ENCODE peak calls at places on chromosome 19, in six cellular contexts. E, G, T, A, S and V are unnamed samples.

GRCh38 chr19:2230807-2231533 is 5.2 kb downstream of the PLEKHJ1 start:
- DNase-seq in S (no peak), E (no peak), T (no peak), A (peak; percentile 87), G (no peak), V (no peak)

GRCh38 chr19:33518541-33518940 is 3.0 kb downstream of the PEPD start:
- DNase-seq in G (no peak), S (no peak), A (no peak), E (no peak), T (no peak), V (no peak)

GRCh38 chr19:2081873-2082810 is 14.0 kb downstream of the MOB3A start:
- DNase-seq in G (no peak), E (no peak), T (peak; percentile 74), S (no peak), A (peak; percentile 62), V (no peak)

GRCh38 chr19:4217429-4218264 is 11.7 kb upstream of the EBI3 start:
- DNase-seq in S (no peak), E (no peak), A (no peak), G (no peak), T (no peak), V (no peak)

GRCh38 chr19:45515081-45515624 is 7.9 kb downstream of the VASP start:
- DNase-seq in G (no peak), A (peak; percentile 62), T (peak; percentile 23), E (no peak), S (peak; percentile 58), V (no peak)

GRCh38 chr19:29121684-29122083 is 91.3 kb downstream of the UQCRFS1 start:
- DNase-seq in G (no peak), T (no peak), E (peak; percentile 49), A (no peak), S (no peak), V (no peak)

GRCh38 chr19:34241513-34242337 is 12.6 kb upstream of the GARRE1 start:
- DNase-seq in T (no peak), G (no peak), A (peak; percentile 57), S (no peak), E (peak; percentile 88), V (no peak)

GRCh38 chr19:12782174-12782423 is 6.7 kb upstream of the HOOK2 start:
- DNase-seq in S (no peak), E (no peak), A (no peak), G (peak; percentile 67), T (peak; percentile 98), V (no peak)

GRCh38 chr19:3599776-3600183 is 6.9 kb downstream of the TBXA2R start:
- DNase-seq in E (peak; percentile 46), S (no peak), T (no peak), A (no peak), G (no peak), V (no peak)

GRCh38 chr19:3095375-3096191 is 1.4 kb downstream of the GNA11 start:
- DNase-seq in S (no peak), A (peak; percentile 57), G (no peak), E (peak; percentile 88), T (peak; percentile 45), V (no peak)

GRCh38 chr19:47195462-47195861 is 35.5 kb downstream of the BBC3 start:
- DNase-seq in T (no peak), S (no peak), E (no peak), A (no peak), G (no peak), V (no peak)

GRCh38 chr19:1715540-1715939 is 37.8 kb upstream of the ONECUT3 start:
- DNase-seq in T (no peak), S (no peak), E (no peak), A (no peak), G (no peak), V (no peak)

DNA sequence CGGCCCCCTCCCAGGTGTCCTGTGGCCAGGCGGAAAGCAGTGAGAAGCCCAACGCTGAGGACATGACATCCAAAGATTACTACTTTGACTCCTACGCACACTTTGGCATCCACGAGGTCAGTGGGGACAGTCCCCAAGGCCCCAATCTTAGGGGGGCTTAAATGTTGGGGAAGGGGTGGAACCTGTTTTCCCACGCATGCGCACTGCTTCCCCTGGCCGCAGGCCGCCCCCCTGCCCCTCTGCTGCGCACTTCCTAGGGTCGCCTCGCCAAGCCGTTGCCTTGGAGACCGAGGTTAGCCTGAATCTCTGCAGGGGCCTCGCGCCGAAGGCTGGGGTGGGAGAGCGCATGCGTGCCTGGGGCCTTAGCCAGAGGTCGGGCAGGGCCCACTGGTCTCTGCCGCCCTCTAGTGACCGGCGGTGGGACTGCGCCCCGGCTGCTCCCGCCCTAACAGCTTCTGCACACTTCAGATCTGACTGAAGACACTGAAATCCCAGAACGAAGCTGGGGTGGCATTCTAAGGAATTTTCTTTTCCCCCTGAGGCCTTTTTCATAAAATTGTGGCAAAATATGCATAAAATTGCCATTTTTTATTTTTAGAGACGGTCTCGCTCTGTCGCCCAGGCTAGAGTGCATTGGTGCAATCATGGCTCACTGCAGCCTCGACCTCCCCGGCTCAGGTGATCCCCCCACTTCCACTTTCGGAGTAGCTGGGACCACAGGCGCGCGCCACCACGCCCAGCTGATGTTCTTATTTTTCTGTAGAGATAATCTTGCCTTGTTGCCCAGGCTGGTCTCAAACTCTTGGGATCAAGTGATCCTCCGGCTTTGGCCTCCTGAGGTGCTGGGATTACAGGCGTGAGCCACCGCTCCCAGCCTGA is 3.6 kb downstream of the PRMT1 start:
- DNase-seq in A (peak; percentile 97), T (peak; percentile 86), E (peak; percentile 96), G (no peak), S (peak; percentile 90), V (peak; percentile 70)
- H3K27ac ChIP-seq in A (peak overlapping the region; percentile 99), T (peak overlapping the region; percentile 57), E (no peak overlapping the region), G (peak overlapping the region; percentile 44), S (peak overlapping the region; percentile 97), V (peak overlapping the region; percentile 91)

GRCh38 chr19:42282036-42282762 is 13.1 kb downstream of the CIC start:
- DNase-seq in S (no peak), A (peak; percentile 65), E (no peak), G (no peak), T (no peak), V (no peak)

GRCh38 chr19:42284641-42285341 is 15.7 kb downstream of the CIC start:
- DNase-seq in S (no peak), A (peak; percentile 62), T (no peak), G (no peak), E (peak; percentile 46), V (no peak)

GRCh38 chr19:42282810-42283247 is 13.8 kb downstream of the CIC start:
- DNase-seq in T (no peak), E (no peak), G (no peak), S (no peak), A (no peak), V (no peak)

GRCh38 chr19:42284066-42284501 is 15.0 kb downstream of the CIC start:
- DNase-seq in S (peak; percentile 84), A (peak; percentile 93), T (peak; percentile 91), G (no peak), E (peak; percentile 70), V (no peak)

DNA sequence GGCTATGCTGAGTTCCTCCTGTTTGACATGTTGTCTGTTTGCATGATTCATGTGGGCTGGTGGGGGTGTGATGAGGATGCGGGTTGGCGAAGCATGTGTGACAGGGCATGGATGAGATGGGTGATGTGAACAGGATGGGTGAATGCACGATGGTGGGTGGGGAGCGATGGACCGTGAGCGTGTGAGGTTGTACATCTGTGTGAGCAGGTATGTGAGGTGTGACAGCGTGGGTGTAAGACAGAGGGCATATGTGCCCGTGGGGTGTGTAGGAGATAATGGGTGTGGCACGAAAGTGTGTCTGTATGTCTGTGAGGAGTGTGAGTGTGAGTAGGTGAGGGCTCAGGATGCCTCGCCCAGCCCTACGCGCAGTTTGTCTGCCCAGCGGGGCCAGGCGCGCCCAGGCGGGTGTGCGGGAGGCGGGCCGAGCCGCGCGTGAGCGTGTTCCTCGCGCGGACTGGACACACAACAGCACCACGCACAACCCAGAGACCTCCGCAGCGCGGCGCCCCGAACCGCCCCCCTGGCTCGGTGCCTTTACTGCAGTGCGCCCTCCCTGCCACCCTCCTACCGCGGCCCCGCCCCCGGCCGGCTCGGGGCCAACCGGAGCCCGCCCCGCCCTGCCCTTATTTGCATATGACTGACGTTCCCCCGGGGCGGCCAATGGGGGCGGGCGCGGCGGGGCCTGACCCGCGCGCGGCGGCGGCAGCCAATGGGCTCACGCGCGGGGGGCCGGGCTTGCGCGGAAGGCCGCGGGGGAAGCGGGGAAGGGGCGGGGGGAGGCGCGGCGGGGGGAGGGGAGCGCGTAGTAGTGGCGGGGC is 14.4 kb downstream of the CIC start:
- DNase-seq in E (peak; percentile 96), A (peak; percentile 98), S (peak; percentile 98), T (peak; percentile 96), G (peak; percentile 87), V (peak; percentile 58)
- H3K4me3 ChIP-seq in E (peak overlapping the region; percentile 41), A (peak overlapping the region; percentile 66), S (peak overlapping the region; percentile 74), T (peak overlapping the region; percentile 48), G (peak overlapping the region; percentile 41), V (peak overlapping the region; percentile 77)

DNA sequence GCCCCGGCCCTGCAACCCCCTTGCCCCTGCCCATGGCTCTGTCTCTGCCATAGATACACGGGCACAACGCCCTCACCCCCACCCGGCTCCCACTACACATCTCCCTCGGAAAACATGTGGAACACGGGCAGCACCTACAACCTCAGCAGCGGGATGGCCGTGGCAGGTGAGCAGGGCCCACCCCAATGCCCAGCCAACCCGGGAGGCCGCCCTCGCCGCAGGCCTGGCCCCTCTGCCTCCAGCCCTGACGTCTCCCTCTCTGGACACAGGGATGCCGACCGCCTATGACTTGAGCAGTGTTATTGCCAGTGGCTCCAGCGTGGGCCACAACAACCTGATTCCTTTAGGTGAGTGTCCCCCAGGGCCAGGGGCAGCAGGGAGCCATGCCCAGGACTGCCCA is 7.7 kb downstream of the YIPF2 start:
- DNase-seq in A (no peak), G (no peak), T (no peak), E (no peak), S (no peak), V (no peak)
- H3K27ac ChIP-seq in A (peak overlapping the region; percentile 85), G (no peak overlapping the region), T (no peak overlapping the region), E (no peak overlapping the region), S (no peak overlapping the region), V (no peak overlapping the region)

GRCh38 chr19:18754501-18754900 is 36.6 kb downstream of the COMP start:
- DNase-seq in T (no peak), A (no peak), E (no peak), G (no peak), S (no peak), V (no peak)
- H3K4me3 ChIP-seq in T (no peak overlapping the region), A (no peak overlapping the region), E (no peak overlapping the region), G (no peak overlapping the region), S (no peak overlapping the region), V (no peak overlapping the region)